ENCODE peak calls at places on chromosomes 16 and 17, in six cellular contexts. X, C, G, E, L and U are unnamed samples. For H3K4me1, the result is how much of the 10 kb centered on the place peaks cover.

GRCh38 chr17:57622886-57623433 is 122.1 kb downstream of the CCDC182 start:
- DNase-seq in X (no peak), C (no peak), G (peak), E (no peak), L (no peak), U (peak)

GRCh38 chr16:24734382-24734781 is 4.9 kb downstream of the TNRC6A start:
- DNase-seq in X (no peak), C (no peak), G (no peak), E (no peak), L (no peak), U (no peak)

GRCh38 chr17:18278867-18279266 is 18.4 kb downstream of the MIEF2 start:
- DNase-seq in X (no peak), C (no peak), G (no peak), E (no peak), L (no peak), U (no peak)

GRCh38 chr17:35174835-35175334 is 19.3 kb downstream of the SLC35G3 start:
- DNase-seq in X (no peak), C (no peak), G (no peak), E (no peak), L (no peak), U (no peak)

GRCh38 chr17:10812674-10813073 is 8.8 kb upstream of the TMEM238L start:
- DNase-seq in X (no peak), C (no peak), G (peak), E (peak), L (peak), U (peak)

GRCh38 chr16:57477531-57478202 is 8.6 kb downstream of the DOK4 start:
- DNase-seq in X (no peak), C (no peak), G (no peak), E (peak), L (no peak), U (no peak)

GRCh38 chr17:37488009-37488604 is 1.6 kb upstream of the DUSP14 start:
- DNase-seq in X (no peak), C (peak), G (no peak), E (no peak), L (no peak), U (no peak)

GRCh38 chr16:88376835-88377726 is 5.7 kb upstream of the ZNF469 start:
- DNase-seq in X (no peak), C (no peak), G (peak), E (no peak), L (no peak), U (no peak)

GRCh38 chr17:7840441-7840840 is 6.4 kb downstream of the KDM6B start:
- DNase-seq in X (no peak), C (no peak), G (no peak), E (no peak), L (no peak), U (no peak)

GRCh38 chr16:23969468-23970297 is 133.9 kb downstream of the PRKCB start:
- DNase-seq in X (no peak), C (no peak), G (no peak), E (no peak), L (no peak), U (no peak)

GRCh38 chr16:47519037-47519436 is 57.9 kb downstream of the PHKB start:
- DNase-seq in X (no peak), C (no peak), G (no peak), E (no peak), L (no peak), U (no peak)

GRCh38 chr16:11254913-11255736 is 879 bp downstream of the SOCS1 start:
- DNase-seq in X (no peak), C (peak), G (peak), E (peak), L (peak), U (peak)

GRCh38 chr17:1986783-1987451 is 38.2 kb downstream of the RTN4RL1 start:
- DNase-seq in X (no peak), C (no peak), G (no peak), E (no peak), L (no peak), U (no peak)

GRCh38 chr17:31596382-31597323 is 205.2 kb downstream of the RAB11FIP4 start:
- DNase-seq in X (no peak), C (peak), G (peak), E (no peak), L (no peak), U (no peak)

DNA sequence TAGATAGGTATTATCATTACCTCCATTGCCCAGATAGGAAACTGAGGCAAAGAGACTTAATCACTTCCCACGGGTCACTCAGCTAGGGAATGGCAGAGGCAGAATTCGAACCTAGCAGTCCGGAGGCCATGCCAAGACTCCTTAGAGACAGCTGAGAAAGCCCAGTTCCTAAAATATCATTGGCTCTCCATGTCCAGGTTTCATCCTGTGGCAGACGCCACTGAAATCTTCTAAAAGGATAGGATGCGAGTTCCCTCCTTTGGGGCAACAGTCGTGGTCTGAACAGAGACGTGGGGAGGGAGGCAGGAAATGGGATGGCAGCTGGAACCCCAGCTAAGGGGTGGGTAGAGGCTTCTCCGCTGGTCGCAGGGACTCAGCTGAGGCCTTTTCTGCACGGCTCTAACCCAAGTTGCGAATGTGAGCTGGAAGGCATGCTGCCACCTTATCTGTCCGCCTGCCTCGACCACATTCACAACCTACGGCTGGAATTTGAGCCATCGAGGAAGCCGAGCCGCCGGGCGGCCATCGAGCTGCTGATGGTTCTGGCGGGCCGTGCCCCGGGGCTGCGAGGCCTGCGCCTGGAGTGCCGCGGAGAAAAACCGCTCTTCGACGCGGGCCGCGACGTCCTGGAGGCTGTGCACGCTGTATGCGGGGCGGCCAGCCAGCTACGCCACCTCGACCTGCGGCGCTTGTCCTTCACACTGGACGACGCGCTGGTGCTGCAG is 1.9 kb upstream of the HSF4 start:
- DNase-seq in X (no peak), C (no peak), G (peak), E (no peak), L (no peak), U (no peak)
- H3K4me3 ChIP-seq in X (peak), C (peak), G (no peak), E (no peak), L (peak), U (no peak)

GRCh38 chr17:14198013-14198412 is 38.6 kb downstream of the CDRT15 start:
- DNase-seq in X (no peak), C (no peak), G (peak), E (no peak), L (peak), U (no peak)
- H3K4me1 ChIP-seq in X (under half), C (under half), G (half or more), E (under half), L (half or more), U (under half)

GRCh38 chr17:78748730-78749317 is 33.2 kb downstream of the CYTH1 start:
- DNase-seq in X (peak), C (no peak), G (peak), E (peak), L (peak), U (peak)
- TF ChIP-seq POLR2A in X (no peak), C (no peak), G (no peak), E (peak), L (no peak), U (no peak)

DNA sequence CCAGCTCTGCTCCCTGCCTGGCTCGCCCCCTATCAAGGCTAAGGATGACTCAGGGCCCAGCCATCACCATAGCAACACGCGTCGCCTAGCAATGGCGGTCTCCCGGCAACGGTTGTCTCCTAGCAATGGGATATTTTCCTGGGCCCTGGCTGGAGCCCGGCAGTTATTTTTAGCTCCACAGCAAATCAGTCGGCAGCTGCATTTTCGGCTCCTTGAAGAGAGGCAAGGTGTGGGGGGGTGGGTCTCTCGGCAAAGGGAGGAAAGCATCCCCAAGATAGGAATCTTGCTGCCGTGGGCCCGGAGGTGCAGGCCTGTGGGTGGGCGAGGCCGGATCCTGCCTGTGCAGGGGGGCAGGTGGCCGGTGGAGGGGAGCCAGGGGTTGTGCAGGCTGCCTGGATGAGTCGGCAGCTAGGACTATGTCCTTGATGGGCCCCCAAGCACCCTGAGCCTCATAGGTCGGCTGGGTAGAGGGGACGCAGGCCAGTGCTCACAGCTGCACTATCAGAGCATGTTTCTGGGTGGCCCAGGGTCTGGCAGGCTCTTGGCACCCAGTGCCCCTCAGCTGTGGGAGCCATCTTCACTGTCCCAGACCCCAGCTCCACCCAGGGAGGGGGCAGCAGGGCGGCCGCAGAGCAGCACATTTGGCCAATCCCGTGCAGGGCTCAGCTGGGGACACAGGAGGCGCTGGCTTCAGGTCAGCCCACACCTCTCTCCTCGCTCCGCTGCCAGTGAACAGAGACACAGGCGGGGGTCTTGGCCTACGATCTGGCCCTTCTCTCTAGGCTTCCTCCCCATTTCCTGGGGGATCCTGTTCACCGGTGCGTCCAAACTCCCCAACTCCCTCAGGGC is 4.3 kb upstream of the FBXL16 start:
- DNase-seq in X (no peak), C (peak), G (peak), E (no peak), L (no peak), U (no peak)
- H3K4me3 ChIP-seq in X (no peak), C (no peak), G (no peak), E (no peak), L (no peak), U (no peak)

DNA sequence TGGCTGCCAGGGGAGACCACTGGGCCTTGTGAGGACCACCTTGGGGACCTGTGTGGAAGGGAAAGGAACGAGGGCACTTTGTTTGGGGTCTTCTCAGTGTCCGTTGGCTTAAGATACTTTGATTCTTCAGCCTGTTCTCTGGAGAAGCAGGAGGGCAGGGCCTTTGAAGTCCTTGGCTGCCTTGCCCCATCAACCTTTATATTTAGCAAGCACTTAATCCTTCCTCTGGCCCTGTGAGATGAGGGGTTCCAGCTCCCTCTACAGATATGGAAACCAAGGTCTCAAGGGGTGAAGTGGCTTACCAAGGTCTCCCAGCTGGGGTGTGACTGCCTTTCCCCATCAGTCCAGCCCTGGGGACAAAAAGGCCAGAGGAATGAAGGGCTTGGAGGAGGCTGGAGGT is 28.5 kb downstream of the TTYH2 start:
- DNase-seq in X (no peak), C (no peak), G (no peak), E (no peak), L (no peak), U (no peak)
- H3K4me1 ChIP-seq in X (under half), C (under half), G (half or more), E (under half), L (under half), U (under half)

GRCh38 chr17:15651583-15652110 is 32.1 kb upstream of the FBXW10B start:
- DNase-seq in X (peak), C (peak), G (peak), E (peak), L (peak), U (peak)
- TF ChIP-seq POLR2A in X (no peak), C (peak), G (peak), E (no peak), L (no peak), U (peak)

GRCh38 chr16:27195941-27196595 is 7.3 kb upstream of the KDM8 start:
- DNase-seq in X (no peak), C (no peak), G (no peak), E (no peak), L (no peak), U (no peak)
- H3K4me3 ChIP-seq in X (no peak), C (no peak), G (no peak), E (no peak), L (no peak), U (no peak)

GRCh38 chr16:19940195-19940594 is 55.5 kb upstream of the GPRC5B start:
- DNase-seq in X (no peak), C (no peak), G (no peak), E (no peak), L (no peak), U (no peak)
- H3K4me1 ChIP-seq in X (under half), C (under half), G (under half), E (under half), L (under half), U (under half)